ENCODE peak calls at places on chromosome 1, in nine cellular contexts. P, C, Y, U, K, I, S, A and N are unnamed samples.

GRCh38 chr1:87953732-87954344 is 625.2 kb downstream of the LMO4 start:
- DNase-seq in P (peak; percentile 58), C (peak; percentile 86), Y (peak; percentile 41), U (peak; percentile 61), K (no peak), I (peak; percentile 88), S (peak; percentile 58), A (peak; percentile 16), N (no peak)

GRCh38 chr1:202007703-202008489 is 2.5 kb upstream of the ELF3 start:
- DNase-seq in P (peak; percentile 84), C (no peak), Y (peak; percentile 81), U (no peak), K (peak; percentile 89), I (no peak), S (peak; percentile 87), A (no peak), N (peak; percentile 94)

GRCh38 chr1:210746024-210746423 is 387.9 kb downstream of the KCNH1 start:
- DNase-seq in P (no peak), C (no peak), Y (no peak), U (no peak), K (no peak), I (no peak), S (no peak), A (no peak), N (no peak)

GRCh38 chr1:108830119-108831008 is 26.5 kb downstream of the AKNAD1 start:
- DNase-seq in P (peak; percentile 56), C (peak; percentile 96), Y (no peak), U (no peak), K (peak; percentile 79), I (peak; percentile 89), S (no peak), A (peak; percentile 76), N (no peak)

GRCh38 chr1:65068202-65069011 is 79.6 kb upstream of the AK4 start:
- DNase-seq in P (no peak), C (peak; percentile 54), Y (no peak), U (no peak), K (no peak), I (peak; percentile 56), S (no peak), A (no peak), N (no peak)

GRCh38 chr1:113210248-113210647 is 137.2 kb downstream of the LRIG2 start:
- DNase-seq in P (peak; percentile 57), C (no peak), Y (no peak), U (no peak), K (no peak), I (no peak), S (no peak), A (no peak), N (no peak)

GRCh38 chr1:33336580-33336979 is 15.7 kb upstream of the A3GALT2 start:
- DNase-seq in P (no peak), C (no peak), Y (no peak), U (no peak), K (no peak), I (peak; percentile 25), S (no peak), A (no peak), N (no peak)

GRCh38 chr1:40067023-40067422 is 26.5 kb downstream of the CAP1 start:
- DNase-seq in P (no peak), C (peak; percentile 41), Y (no peak), U (no peak), K (no peak), I (peak; percentile 26), S (no peak), A (no peak), N (no peak)

GRCh38 chr1:232547938-232548484 is 81.9 kb downstream of the SIPA1L2 start:
- DNase-seq in P (no peak), C (no peak), Y (no peak), U (no peak), K (no peak), I (no peak), S (no peak), A (no peak), N (no peak)

GRCh38 chr1:204102719-204103118 is 29.8 kb downstream of the SOX13 start:
- DNase-seq in P (peak; percentile 54), C (no peak), Y (no peak), U (no peak), K (no peak), I (no peak), S (no peak), A (no peak), N (no peak)

GRCh38 chr1:208119225-208119606 is 125.0 kb downstream of the PLXNA2 start:
- DNase-seq in P (no peak), C (no peak), Y (no peak), U (no peak), K (no peak), I (no peak), S (no peak), A (no peak), N (no peak)

GRCh38 chr1:159584536-159584935 is 3.1 kb upstream of the APCS start:
- DNase-seq in P (no peak), C (no peak), Y (no peak), U (no peak), K (no peak), I (no peak), S (no peak), A (no peak), N (no peak)

GRCh38 chr1:31674626-31675025 is 29.2 kb downstream of the COL16A1 start:
- DNase-seq in P (no peak), C (no peak), Y (no peak), U (no peak), K (no peak), I (no peak), S (no peak), A (no peak), N (no peak)

GRCh38 chr1:170669036-170669435 is 5.1 kb downstream of the PRRX1 start:
- DNase-seq in P (no peak), C (no peak), Y (no peak), U (no peak), K (no peak), I (no peak), S (no peak), A (no peak), N (no peak)

GRCh38 chr1:172041689-172042088 is 200.4 kb downstream of the DNM3 start:
- DNase-seq in P (no peak), C (peak; percentile 57), Y (no peak), U (no peak), K (no peak), I (peak; percentile 56), S (no peak), A (no peak), N (no peak)

GRCh38 chr1:162161921-162162550 is 92.5 kb downstream of the NOS1AP start:
- DNase-seq in P (no peak), C (no peak), Y (no peak), U (no peak), K (no peak), I (peak; percentile 48), S (no peak), A (no peak), N (no peak)

GRCh38 chr1:234150892-234151291 is 222.4 kb upstream of the COA6 start:
- DNase-seq in P (no peak), C (no peak), Y (no peak), U (no peak), K (no peak), I (no peak), S (no peak), A (no peak), N (no peak)

DNA sequence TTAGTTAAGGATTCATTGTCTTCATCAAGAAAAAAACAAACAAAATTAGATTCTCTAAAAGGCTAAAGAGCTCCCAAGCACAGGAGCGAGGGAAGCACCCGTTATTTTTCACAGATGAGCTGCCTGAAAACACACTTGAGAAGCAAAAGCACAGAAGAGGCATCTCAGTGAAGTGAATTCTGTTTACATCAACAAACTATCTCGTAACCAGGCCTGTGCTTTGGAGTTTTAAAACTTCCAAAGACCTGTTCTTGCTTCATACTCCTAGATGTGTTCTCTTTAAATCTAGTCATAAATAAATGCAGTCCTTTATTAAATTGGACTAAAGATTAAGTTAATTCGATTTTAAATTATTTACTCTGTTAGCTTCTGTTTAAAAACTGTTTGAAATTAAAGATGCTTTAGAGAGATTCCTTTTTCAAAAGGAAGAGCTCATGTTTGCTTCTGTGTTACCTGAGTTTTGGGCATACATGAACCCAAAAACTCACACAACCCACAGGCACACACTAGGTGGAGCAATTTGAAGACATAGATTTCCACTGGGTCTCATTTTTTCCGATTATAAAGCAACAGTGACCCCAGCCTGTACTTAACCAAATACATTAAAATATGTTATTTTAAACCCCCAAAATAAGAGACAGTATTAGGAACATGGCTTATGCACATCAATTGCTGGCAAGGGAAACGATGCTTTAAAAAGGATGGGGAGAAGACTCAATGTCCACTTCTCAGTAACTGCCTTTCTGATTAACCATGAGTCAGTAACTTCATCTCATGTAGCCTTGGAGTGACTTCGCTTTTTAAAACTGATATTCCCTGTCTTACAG is 648.2 kb downstream of the SMYD3 start:
- DNase-seq in P (no peak), C (peak; percentile 53), Y (no peak), U (no peak), K (no peak), I (peak; percentile 71), S (no peak), A (no peak), N (no peak)
- TF ChIP-seq CTCF in P (no peak), C (peak; percentile 50), Y (no peak), U (peak; percentile 18), K (no peak), I (peak; percentile 65), S (no peak), A (peak; percentile 2), N (no peak)

DNA sequence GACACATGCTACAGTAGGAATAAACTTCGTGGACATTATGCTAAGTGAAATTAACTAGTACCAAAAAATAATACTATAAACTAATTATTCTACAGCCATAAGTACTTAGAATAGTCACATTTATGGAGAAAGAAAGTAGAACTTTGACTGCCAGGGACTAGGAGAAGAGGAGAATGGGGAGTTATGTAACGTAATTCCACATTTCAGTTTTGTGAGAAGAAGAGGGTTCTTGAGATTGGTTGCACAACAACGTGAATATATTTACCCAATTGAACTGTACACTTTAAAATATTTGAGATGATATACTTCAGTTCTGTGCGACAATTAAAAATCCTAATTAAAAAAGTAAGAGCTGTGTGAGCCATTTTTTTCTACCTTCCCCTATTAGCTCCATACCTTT is 1412.9 kb downstream of the PLA2G4A start:
- DNase-seq in P (no peak), C (no peak), Y (no peak), U (no peak), K (no peak), I (no peak), S (no peak), A (no peak), N (no peak)
- TF ChIP-seq CTCF in P (no peak), C (no peak), Y (no peak), U (no peak), K (no peak), I (no peak), S (no peak), A (no peak), N (no peak)

GRCh38 chr1:61210435-61211012 is 128.2 kb downstream of the NFIA start:
- DNase-seq in P (no peak), C (no peak), Y (no peak), U (no peak), K (no peak), I (peak; percentile 24), S (no peak), A (no peak), N (no peak)
- TF ChIP-seq CTCF in P (no peak), C (peak; percentile 6), Y (no peak), U (no peak), K (no peak), I (peak; percentile 34), S (no peak), A (peak; percentile 21), N (no peak)

DNA sequence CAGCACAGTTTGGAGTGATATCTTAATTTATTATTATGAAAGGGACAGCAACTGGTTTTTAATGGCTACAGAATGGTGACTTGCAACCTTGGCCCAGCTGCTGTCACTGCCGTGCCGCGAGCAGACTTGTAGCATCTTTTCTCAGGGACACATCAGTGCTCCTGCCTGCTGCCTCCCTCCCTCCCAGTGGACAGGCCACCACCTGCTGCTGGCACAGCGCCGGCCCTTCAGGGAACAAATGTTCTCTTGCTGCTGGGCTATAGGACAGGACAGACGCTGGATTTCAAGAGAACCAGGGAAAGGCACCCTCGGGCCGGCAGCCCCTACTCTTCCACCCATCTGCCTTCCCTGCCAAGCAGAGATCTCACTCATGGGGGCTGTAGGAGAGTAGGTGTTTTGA is 413.8 kb upstream of the NFIA start:
- DNase-seq in P (no peak), C (no peak), Y (no peak), U (no peak), K (peak; percentile 55), I (no peak), S (no peak), A (no peak), N (no peak)
- TF ChIP-seq CTCF in P (no peak), C (no peak), Y (no peak), U (no peak), K (no peak), I (no peak), S (no peak), A (no peak), N (no peak)